ENCODE peak calls at places on chromosomes 2 and 18, in six cellular contexts. U, E, Y, K, C and L are unnamed samples. For H3K27me3, the result is how much of the 10 kb centered on the place peaks cover.

GRCh38 chr2:3246928-3247714 is 130.5 kb downstream of the EIPR1 start:
- DNase-seq in E (no peak), Y (no peak), C (no peak), K (no peak), U (no peak), L (no peak)

GRCh38 chr2:88582030-88582429 is 45.2 kb downstream of the EIF2AK3 start:
- DNase-seq in C (no peak), U (no peak), E (no peak), Y (no peak), K (no peak), L (no peak)

GRCh38 chr2:205714058-205714776 is 31.9 kb downstream of the NRP2 start:
- DNase-seq in E (no peak), Y (no peak), C (no peak), U (no peak), K (no peak), L (no peak)

GRCh38 chr2:206084870-206085741 is 868 bp downstream of the INO80D start:
- DNase-seq in C (peak), E (peak), Y (peak), K (peak), U (peak), L (peak)

GRCh38 chr2:153478289-153479261 is at the start of gene RPRM:
- DNase-seq in C (peak), Y (peak), U (peak), K (peak), E (peak), L (peak)

GRCh38 chr2:37656512-37657423 is 14.7 kb downstream of the CDC42EP3 start:
- DNase-seq in Y (no peak), U (no peak), C (peak), E (no peak), K (no peak), L (no peak)

GRCh38 chr18:3660719-3661118 is 210.7 kb downstream of the TGIF1 start:
- DNase-seq in Y (no peak), E (no peak), C (no peak), K (no peak), U (no peak), L (no peak)

GRCh38 chr2:121004950-121005349 is 269.3 kb downstream of the GLI2 start:
- DNase-seq in C (no peak), U (no peak), Y (no peak), K (no peak), E (no peak), L (no peak)

GRCh38 chr2:18721038-18721922 is 131.9 kb upstream of the NT5C1B start:
- DNase-seq in Y (peak), U (no peak), K (no peak), E (no peak), C (peak), L (no peak)

GRCh38 chr2:20179755-20180594 is 45.0 kb downstream of the SDC1 start:
- DNase-seq in E (no peak), K (peak), U (peak), Y (no peak), C (no peak), L (no peak)

GRCh38 chr2:179311071-179311470 is 46.4 kb upstream of the SESTD1 start:
- DNase-seq in Y (no peak), C (no peak), K (no peak), U (no peak), E (no peak), L (no peak)

GRCh38 chr2:239929504-239929903 is 95.6 kb downstream of the NDUFA10 start:
- DNase-seq in K (no peak), E (peak), C (no peak), U (no peak), Y (peak), L (no peak)

GRCh38 chr2:42854207-42854818 is 61.9 kb upstream of the HAAO start:
- DNase-seq in C (no peak), E (peak), U (no peak), K (peak), Y (peak), L (peak)

GRCh38 chr2:160513120-160513519 is 19.5 kb upstream of the RBMS1 start:
- DNase-seq in K (no peak), Y (no peak), E (no peak), C (no peak), U (no peak), L (peak)

GRCh38 chr2:21231985-21232384 is 108.2 kb downstream of the TDRD15 start:
- DNase-seq in K (no peak), Y (no peak), C (no peak), E (no peak), U (no peak), L (no peak)

GRCh38 chr2:7819316-7819715 is 862.5 kb upstream of the ID2 start:
- DNase-seq in U (no peak), K (no peak), Y (no peak), E (no peak), C (no peak), L (no peak)

GRCh38 chr18:75811156-75811555 is 383.7 kb upstream of the SMIM21 start:
- DNase-seq in E (no peak), C (no peak), U (no peak), Y (no peak), K (no peak), L (no peak)

GRCh38 chr2:157592983-157593382 is 35.7 kb downstream of the ACVR1C start:
- DNase-seq in E (no peak), U (no peak), K (no peak), Y (no peak), C (peak), L (no peak)

GRCh38 chr2:110955546-110955945 is 165.2 kb upstream of the BCL2L11 start:
- DNase-seq in Y (no peak), E (no peak), C (no peak), K (no peak), U (no peak), L (no peak)

GRCh38 chr2:46073540-46074018 is 223.6 kb upstream of the EPAS1 start:
- DNase-seq in Y (no peak), C (peak), K (no peak), E (no peak), U (no peak), L (no peak)

GRCh38 chr18:30086351-30086750 is 956.2 kb downstream of the DSC3 start:
- DNase-seq in K (no peak), C (no peak), Y (no peak), E (no peak), U (no peak), L (no peak)

GRCh38 chr2:189658281-189658680 is 3.0 kb upstream of the ASNSD1 start:
- DNase-seq in Y (no peak), U (no peak), C (no peak), K (no peak), E (no peak), L (no peak)

GRCh38 chr18:568731-569130 is 11.4 kb upstream of the CETN1 start:
- DNase-seq in Y (no peak), E (no peak), K (no peak), U (no peak), C (no peak), L (no peak)
- H3K27me3 ChIP-seq in Y (under half), E (under half), K (under half), U (under half), C (under half), L (under half)

GRCh38 chr2:130342533-130343275 is at the start of gene IMP4:
- DNase-seq in K (peak), E (peak), C (peak), U (peak), Y (peak), L (peak)

GRCh38 chr2:130339885-130340745 is 2.6 kb upstream of the IMP4 start:
- DNase-seq in K (no peak), U (no peak), C (no peak), Y (no peak), E (no peak), L (no peak)

GRCh38 chr2:130341562-130342019 is 1.1 kb upstream of the IMP4 start:
- DNase-seq in Y (no peak), C (no peak), K (no peak), E (no peak), U (no peak), L (no peak)

GRCh38 chr2:130344578-130344977 is 1.9 kb downstream of the IMP4 start:
- DNase-seq in C (no peak), Y (no peak), U (no peak), E (no peak), K (no peak), L (no peak)

DNA sequence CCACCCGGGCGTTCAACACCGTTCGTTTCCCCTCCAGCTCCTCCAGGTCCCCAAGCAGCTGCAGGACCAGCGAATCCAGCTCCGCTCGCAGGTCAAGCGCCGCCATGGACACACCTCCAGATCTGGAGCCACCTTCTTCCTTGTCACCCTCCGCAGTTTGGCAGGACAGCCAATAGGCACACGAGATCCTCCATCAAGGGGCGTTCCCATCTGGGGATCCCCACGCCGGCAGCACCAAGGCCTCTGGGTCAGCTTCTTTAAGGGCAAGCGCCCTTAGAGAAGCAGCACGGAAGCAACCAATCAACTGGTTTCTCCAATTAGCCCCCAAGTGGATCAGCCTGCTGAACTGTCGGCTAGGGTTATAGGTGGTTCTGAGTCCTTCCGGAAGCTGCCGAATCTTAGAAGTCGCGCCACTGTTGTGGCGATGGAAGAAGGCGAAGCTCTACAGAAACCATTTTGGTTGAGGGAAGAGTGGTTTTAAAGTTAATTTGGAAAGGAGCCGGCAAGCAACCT is 621 bp upstream of the IMP4 start:
- DNase-seq in C (peak), K (peak), Y (peak), E (peak), U (peak), L (peak)
- TF ChIP-seq POLR2A in C (no peak), K (peak), Y (no peak), E (peak), U (peak), L (no peak)

DNA sequence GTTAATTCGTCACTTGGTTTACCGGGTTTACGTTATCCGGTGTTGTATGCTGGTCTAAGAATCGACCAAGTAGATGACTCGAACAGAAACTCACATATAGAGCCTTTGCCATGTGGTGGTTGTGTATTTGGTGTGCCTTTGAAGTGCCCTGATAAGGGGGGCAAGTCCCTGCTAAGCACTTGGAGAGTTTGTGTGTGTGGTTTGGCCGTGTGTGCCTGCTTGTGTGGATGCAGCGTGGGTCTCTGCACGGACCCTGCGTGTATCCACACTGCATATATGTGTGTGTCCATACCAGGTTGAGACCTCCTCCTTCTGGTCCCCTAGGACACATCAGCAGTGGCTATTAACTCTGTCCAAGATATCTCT is 2.4 kb upstream of the CELF4 start:
- DNase-seq in E (no peak), U (no peak), Y (no peak), K (no peak), C (no peak), L (no peak)
- H3K27me3 ChIP-seq in E (under half), U (under half), Y (under half), K (under half), C (under half), L (half or more)

DNA sequence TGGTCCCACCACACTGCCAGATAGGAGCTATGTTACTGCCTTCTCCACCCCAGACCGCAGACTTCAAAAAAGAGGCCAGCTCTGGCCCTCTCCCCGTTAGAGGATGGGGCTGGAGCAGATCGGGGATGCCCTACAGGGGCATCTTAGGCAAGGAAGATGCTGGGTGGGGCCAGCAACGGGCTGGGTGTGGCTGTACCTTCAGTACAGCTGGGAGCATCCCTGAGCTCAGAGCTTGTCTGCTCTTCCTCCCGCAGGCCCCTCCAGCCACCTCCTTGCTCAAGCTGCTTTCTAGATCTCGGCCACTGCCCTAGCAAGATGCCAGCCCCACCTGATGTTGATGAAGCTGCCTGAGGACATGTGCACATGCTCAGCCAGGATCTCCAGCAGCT is 9.8 kb downstream of the PTPRN start:
- DNase-seq in E (no peak), U (no peak), K (no peak), C (no peak), Y (no peak), L (no peak)
- TF ChIP-seq POLR2A in E (no peak), U (no peak), K (no peak), C (no peak), Y (no peak), L (no peak)

GRCh38 chr2:222300725-222301295 is 2.0 kb upstream of the PAX3 start:
- DNase-seq in K (no peak), C (no peak), Y (no peak), U (no peak), E (no peak), L (no peak)
- H3K27me3 ChIP-seq in K (under half), C (half or more), Y (under half), U (under half), E (half or more), L (half or more)

DNA sequence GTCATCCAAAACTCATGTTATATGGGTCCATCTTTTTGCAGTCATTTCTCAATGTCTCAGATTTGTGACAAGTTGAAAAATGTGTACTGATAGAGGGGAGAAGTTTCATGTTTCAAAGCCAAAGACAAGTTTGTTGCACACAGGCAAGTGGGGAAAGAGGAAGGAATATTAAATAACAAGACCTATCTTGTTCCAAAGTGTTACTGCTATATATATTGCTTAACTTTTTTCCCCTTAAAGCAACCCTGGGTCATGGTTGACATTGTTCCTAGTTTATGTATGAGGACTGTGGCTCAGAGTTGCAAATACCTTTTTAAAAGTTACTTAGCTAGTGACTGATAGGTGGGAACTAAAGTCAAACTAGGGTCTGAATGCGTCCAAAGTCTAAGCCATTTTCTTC is 1.7 kb downstream of the ITGA4 start:
- DNase-seq in K (no peak), Y (no peak), U (no peak), C (no peak), E (no peak), L (no peak)
- TF ChIP-seq POLR2A in K (no peak), Y (no peak), U (no peak), C (no peak), E (no peak), L (no peak)

DNA sequence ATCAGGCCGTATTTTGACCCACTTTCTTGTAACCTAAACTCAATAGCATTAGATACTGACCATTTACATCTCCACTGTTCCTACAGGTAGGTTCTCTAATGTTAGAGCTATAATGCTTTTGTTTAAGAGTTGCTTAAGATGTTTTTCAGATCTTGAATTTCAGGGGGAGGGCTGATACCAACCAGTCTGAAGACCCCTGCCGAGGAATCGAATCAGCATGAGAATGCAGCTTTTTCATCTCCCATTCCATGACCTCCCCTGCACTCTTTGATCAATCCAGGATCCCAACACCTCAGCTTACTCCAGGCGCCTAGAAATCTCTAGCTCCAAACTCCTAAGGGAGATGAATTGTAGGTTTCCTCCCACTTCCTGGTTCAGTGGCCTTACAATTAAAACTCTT is 120.5 kb upstream of the MC4R start:
- DNase-seq in U (no peak), E (no peak), K (no peak), C (no peak), Y (no peak), L (no peak)
- H3K27me3 ChIP-seq in U (under half), E (under half), K (under half), C (under half), Y (under half), L (under half)

GRCh38 chr2:238846503-238847431 is 1.1 kb upstream of the TWIST2 start:
- DNase-seq in U (no peak), C (peak), K (peak), E (peak), Y (no peak), L (peak)

GRCh38 chr2:238848941-238849853 is 1.3 kb downstream of the TWIST2 start:
- DNase-seq in U (no peak), Y (no peak), K (peak), E (no peak), C (peak), L (peak)

GRCh38 chr2:238848566-238848940 is 668 bp downstream of the TWIST2 start:
- DNase-seq in Y (no peak), C (no peak), E (no peak), K (peak), U (no peak), L (no peak)

GRCh38 chr2:238847432-238847801 is 468 bp upstream of the TWIST2 start:
- DNase-seq in E (no peak), U (no peak), Y (no peak), K (no peak), C (peak), L (no peak)

GRCh38 chr2:238847841-238848565 is at the start of gene TWIST2:
- DNase-seq in K (peak), Y (peak), C (peak), E (peak), U (peak), L (peak)
- TF ChIP-seq POLR2A in K (peak), Y (peak), C (no peak), E (peak), U (no peak), L (no peak)